ENCODE peak calls at places on chromosomes 16 and 17, in eight cellular contexts. K, J, R, U, S, H, X and N are unnamed samples.
A peak's percentile ranks its signal among the peaks of the same experiment; 100 is the strongest.

GRCh38 chr16:4944333-4945281 is 7.7 kb upstream of the PPL start:
- DNase-seq in X (no peak), H (peak; percentile 89), K (peak; percentile 93), S (peak; percentile 94), J (peak; percentile 80), U (peak; percentile 82), R (peak; percentile 95), N (peak; percentile 94)

GRCh38 chr16:12087901-12088364 is 111.4 kb downstream of the SNX29 start:
- DNase-seq in U (no peak), J (peak; percentile 29), R (no peak), K (no peak), H (no peak), S (no peak), X (no peak), N (no peak)

GRCh38 chr17:44844390-44844830 is 3.3 kb upstream of the HIGD1B start:
- DNase-seq in X (peak; percentile 10), K (no peak), S (no peak), H (no peak), J (peak; percentile 75), U (no peak), R (no peak), N (no peak)

GRCh38 chr16:27639588-27640276 is 89.8 kb downstream of the KATNIP start:
- DNase-seq in U (no peak), S (no peak), K (peak; percentile 62), X (peak; percentile 67), H (peak; percentile 57), J (peak; percentile 16), R (peak; percentile 41), N (peak; percentile 45)

GRCh38 chr16:57593021-57593420 is 35.4 kb upstream of the ADGRG1 start:
- DNase-seq in K (no peak), S (no peak), R (no peak), X (no peak), J (no peak), U (no peak), H (no peak), N (no peak)

GRCh38 chr16:47905771-47906170 is 250.0 kb downstream of the ABCC12 start:
- DNase-seq in K (peak; percentile 79), S (no peak), J (no peak), H (no peak), R (peak; percentile 90), U (no peak), X (no peak), N (no peak)

GRCh38 chr17:69428252-69428980 is 13.9 kb downstream of the MAP2K6 start:
- DNase-seq in K (no peak), S (no peak), X (no peak), J (no peak), H (no peak), U (no peak), R (no peak), N (no peak)

GRCh38 chr17:2396192-2396567 is 4.7 kb downstream of the MNT start:
- DNase-seq in H (no peak), U (no peak), K (no peak), X (no peak), S (no peak), J (no peak), R (no peak), N (no peak)

GRCh38 chr16:17416461-17417221 is 54.1 kb downstream of the XYLT1 start:
- DNase-seq in U (no peak), H (no peak), J (no peak), K (no peak), S (peak; percentile 21), R (no peak), X (no peak), N (no peak)

GRCh38 chr17:65544658-65545057 is 16.8 kb downstream of the AXIN2 start:
- DNase-seq in U (peak; percentile 32), H (no peak), K (no peak), X (no peak), J (no peak), S (no peak), R (no peak), N (no peak)

GRCh38 chr16:30548392-30549255 is 9.6 kb downstream of the ZNF764 start:
- DNase-seq in X (no peak), H (no peak), K (no peak), R (no peak), S (no peak), U (no peak), J (no peak), N (no peak)
- TF ChIP-seq CTCF in X (no peak), H (no peak), K (no peak), R (no peak), S (no peak), U (no peak), J (no peak), N (no peak)

DNA sequence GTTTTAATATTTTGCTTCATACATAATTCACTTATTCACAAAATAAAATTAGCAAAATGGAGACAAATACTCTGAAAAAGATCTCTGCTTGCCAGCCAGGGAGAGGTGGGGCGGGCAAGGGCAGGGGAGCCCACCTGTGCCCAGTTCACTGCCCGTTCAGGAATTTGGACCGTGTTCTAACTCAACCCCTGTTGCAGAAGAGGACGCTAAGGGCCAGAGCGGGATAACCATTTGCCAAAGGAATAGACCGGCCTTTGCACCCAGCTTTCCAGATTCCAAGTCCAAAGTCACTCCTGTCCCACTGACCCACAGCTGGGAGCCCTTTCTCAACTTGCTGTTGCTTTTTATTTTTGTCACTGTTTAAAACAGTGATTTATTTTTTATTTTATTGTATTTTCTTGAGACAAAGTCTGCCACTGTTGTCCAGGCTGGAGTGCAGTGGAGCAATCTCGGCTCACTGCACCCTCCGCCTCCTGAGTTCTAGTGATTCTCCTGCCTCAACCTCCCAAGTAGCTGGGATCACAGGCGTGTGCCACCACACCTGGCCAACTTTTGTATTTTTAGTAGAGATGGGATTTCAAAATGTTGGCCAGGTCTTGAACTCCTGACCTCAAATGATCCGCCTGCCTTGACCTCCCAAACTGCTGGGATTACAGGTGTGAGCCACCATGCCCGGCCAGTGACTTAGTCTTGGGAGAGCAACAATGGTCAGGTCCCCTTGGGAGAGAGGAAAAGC is 2.7 kb upstream of the PIEZO1 start:
- DNase-seq in R (no peak), S (no peak), U (no peak), J (no peak), X (no peak), K (no peak), H (no peak), N (no peak)
- H3K4me3 ChIP-seq in R (no peak overlapping the region), S (no peak overlapping the region), U (no peak overlapping the region), J (no peak overlapping the region), X (no peak overlapping the region), K (no peak overlapping the region), H (no peak overlapping the region), N (no peak overlapping the region)

GRCh38 chr16:55263271-55264250 is 60.4 kb upstream of the IRX6 start:
- DNase-seq in R (no peak), U (no peak), S (no peak), H (no peak), K (no peak), J (peak; percentile 14), X (no peak), N (no peak)
- TF ChIP-seq CTCF in R (no peak), U (no peak), S (no peak), H (no peak), K (no peak), J (no peak), X (no peak), N (no peak)

DNA sequence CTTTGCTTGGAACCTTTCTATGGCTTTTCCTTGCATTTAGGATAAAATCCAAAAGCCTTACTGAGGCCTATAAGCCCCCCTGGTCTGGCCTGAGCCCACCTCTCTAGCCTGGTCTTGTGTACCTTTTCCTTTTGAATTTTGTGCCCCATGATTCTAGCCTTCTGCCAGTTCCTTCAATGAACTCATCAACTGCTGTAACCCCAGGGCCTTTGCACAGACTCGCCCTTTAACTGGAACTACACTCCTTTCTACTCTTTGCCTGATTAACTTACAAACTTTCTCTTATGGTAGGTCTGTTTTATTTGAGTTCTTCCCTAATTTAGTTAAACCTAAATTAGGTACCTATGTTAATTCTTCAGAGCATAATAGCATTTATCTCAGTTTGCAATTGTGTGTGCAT is 24.2 kb downstream of the GJD3 start:
- DNase-seq in R (no peak), S (no peak), K (no peak), X (no peak), H (no peak), U (no peak), J (no peak), N (no peak)
- H3K4me3 ChIP-seq in R (no peak overlapping the region), S (no peak overlapping the region), K (no peak overlapping the region), X (no peak overlapping the region), H (no peak overlapping the region), U (no peak overlapping the region), J (peak overlapping the region; percentile 93), N (no peak overlapping the region)

DNA sequence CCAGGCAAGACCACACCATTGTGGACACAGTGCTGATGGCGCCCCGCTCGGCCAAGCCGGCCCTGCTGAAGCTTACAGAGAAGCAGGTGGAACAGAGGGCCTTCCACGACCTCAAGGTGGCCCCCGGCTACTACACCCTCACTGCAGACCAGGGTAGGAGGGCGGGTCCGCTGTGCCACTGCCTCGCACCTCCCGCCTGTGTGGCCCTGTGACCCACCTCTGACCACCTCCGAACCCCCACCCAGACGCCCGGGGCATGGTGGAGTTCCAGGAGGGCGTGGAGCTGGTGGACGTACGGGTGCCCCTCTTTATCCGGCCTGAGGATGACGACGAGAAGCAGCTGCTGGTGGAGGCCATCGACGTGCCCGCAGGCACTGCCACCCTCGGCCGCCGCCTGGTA is 21.1 kb downstream of the ITGB4 start:
- DNase-seq in S (no peak), H (no peak), X (no peak), R (no peak), K (no peak), U (no peak), J (no peak), N (no peak)
- TF ChIP-seq CTCF in S (no peak), H (no peak), X (no peak), R (no peak), K (no peak), U (no peak), J (no peak), N (no peak)

GRCh38 chr17:58487589-58488427 is at the start of gene HSF5:
- DNase-seq in X (no peak), S (peak; percentile 22), H (no peak), U (no peak), R (no peak), K (no peak), J (no peak), N (no peak)
- H3K4me3 ChIP-seq in X (no peak within 1 kb of the TSS), S (no peak within 1 kb of the TSS), H (no peak within 1 kb of the TSS), U (peak within 1 kb of the TSS; percentile 18), R (no peak within 1 kb of the TSS), K (no peak within 1 kb of the TSS), J (no peak within 1 kb of the TSS), N (no peak within 1 kb of the TSS)